ENCODE peak calls at places on chromosomes 12 and 14, in eight cellular contexts. G, S, L, E, A, F, P and J are unnamed samples.

GRCh38 chr14:106556665-106557289 is 1030.4 kb downstream of the TMEM121 start:
- DNase-seq in G (no peak), S (peak; percentile 5), L (no peak), E (no peak), A (peak; percentile 79), F (no peak), P (peak; percentile 68), J (peak; percentile 35)

GRCh38 chr12:63319936-63320633 is 169.1 kb upstream of the AVPR1A start:
- DNase-seq in G (no peak), S (no peak), L (peak; percentile 92), E (no peak), A (no peak), F (no peak), P (peak; percentile 57), J (no peak)

GRCh38 chr12:47964102-47964723 is 817 bp downstream of the TMEM106C start:
- DNase-seq in G (peak; percentile 62), S (peak; percentile 63), L (no peak), E (no peak), A (no peak), F (peak; percentile 25), P (no peak), J (peak; percentile 34)

GRCh38 chr12:91058821-91059220 is 997 bp upstream of the KERA start:
- DNase-seq in G (no peak), S (no peak), L (peak; percentile 9), E (no peak), A (no peak), F (no peak), P (peak; percentile 7), J (no peak)

GRCh38 chr14:51139221-51139681 is 44.3 kb upstream of the TRIM9 start:
- DNase-seq in G (no peak), S (peak; percentile 33), L (peak; percentile 60), E (peak; percentile 35), A (no peak), F (no peak), P (peak; percentile 86), J (no peak)

GRCh38 chr12:6605425-6606330 is 1.5 kb downstream of the CHD4 start:
- DNase-seq in G (peak; percentile 62), S (peak; percentile 77), L (peak; percentile 37), E (no peak), A (no peak), F (no peak), P (peak; percentile 59), J (peak; percentile 36)

GRCh38 chr12:89333564-89334252 is 18.6 kb downstream of the DUSP6 start:
- DNase-seq in G (no peak), S (no peak), L (no peak), E (no peak), A (no peak), F (no peak), P (no peak), J (no peak)

GRCh38 chr14:30553311-30553989 is 5.5 kb upstream of the G2E3 start:
- DNase-seq in G (no peak), S (no peak), L (peak; percentile 78), E (no peak), A (no peak), F (no peak), P (peak; percentile 24), J (no peak)

GRCh38 chr14:34593740-34594375 is 36.1 kb downstream of the SNX6 start:
- DNase-seq in G (no peak), S (no peak), L (no peak), E (no peak), A (no peak), F (no peak), P (no peak), J (no peak)

GRCh38 chr12:92025462-92026207 is 120.0 kb downstream of the BTG1 start:
- DNase-seq in G (no peak), S (no peak), L (no peak), E (no peak), A (no peak), F (no peak), P (no peak), J (no peak)

GRCh38 chr14:36948157-36948859 is 224.1 kb downstream of the SLC25A21 start:
- DNase-seq in G (no peak), S (no peak), L (no peak), E (no peak), A (no peak), F (no peak), P (no peak), J (no peak)

GRCh38 chr14:36947362-36947761 is 225.0 kb downstream of the SLC25A21 start:
- DNase-seq in G (no peak), S (no peak), L (no peak), E (no peak), A (no peak), F (no peak), P (no peak), J (no peak)

GRCh38 chr14:36944307-36945010 is 227.9 kb downstream of the SLC25A21 start:
- DNase-seq in G (no peak), S (no peak), L (peak; percentile 65), E (no peak), A (no peak), F (no peak), P (peak; percentile 77), J (no peak)

GRCh38 chr14:36949371-36949770 is 223.0 kb downstream of the SLC25A21 start:
- DNase-seq in G (no peak), S (no peak), L (no peak), E (no peak), A (no peak), F (no peak), P (no peak), J (no peak)

DNA sequence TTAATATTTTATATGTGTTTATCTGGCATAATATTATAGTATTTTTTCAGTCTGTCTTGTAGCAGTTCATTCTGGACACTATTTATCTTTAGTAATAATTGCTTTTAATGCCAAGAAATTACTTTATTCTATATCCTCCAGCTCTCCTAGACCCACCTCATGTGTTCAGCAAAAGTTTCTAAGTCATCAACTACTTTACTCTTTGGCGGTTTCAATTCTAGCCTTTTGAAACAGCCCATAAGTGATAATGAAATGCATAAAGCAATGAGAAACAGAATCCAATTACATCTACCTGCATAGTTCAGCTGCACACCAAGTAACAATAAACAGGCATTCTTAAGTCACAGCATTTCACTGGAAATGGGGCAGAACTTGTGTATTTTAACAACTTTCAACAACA is 225.5 kb downstream of the SLC25A21 start:
- DNase-seq in G (no peak), S (no peak), L (no peak), E (no peak), A (no peak), F (no peak), P (no peak), J (no peak)
- TF ChIP-seq CTCF in G (no peak), S (no peak), L (no peak), E (no peak), A (no peak), F (no peak), P (no peak), J (no peak)

DNA sequence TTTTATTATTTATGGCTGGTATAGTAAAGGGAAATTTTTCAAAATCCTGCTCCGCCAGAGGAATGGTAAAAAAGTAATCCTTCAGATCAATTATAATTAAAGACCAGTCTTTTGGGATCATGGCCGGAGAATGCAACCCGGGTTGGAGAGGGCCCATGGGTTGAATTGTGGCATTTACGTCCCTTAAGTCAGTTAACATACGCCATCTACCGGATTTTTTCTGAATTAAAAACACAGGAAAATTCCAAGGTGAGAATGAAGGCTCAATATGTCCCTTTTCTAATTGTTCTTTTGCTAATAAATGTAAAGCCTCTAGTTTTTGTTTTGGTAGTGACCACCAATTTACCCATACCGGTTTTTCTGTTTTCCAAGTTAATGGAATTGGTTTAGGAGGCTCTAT is 602.8 kb downstream of the ALG10 start:
- DNase-seq in G (no peak), S (no peak), L (peak; percentile 20), E (no peak), A (no peak), F (peak; percentile 18), P (peak; percentile 37), J (no peak)
- TF ChIP-seq CTCF in G (peak; percentile 49), S (no peak), L (no peak), E (peak; percentile 30), A (peak; percentile 55), F (peak; percentile 57), P (peak; percentile 37), J (no peak)

GRCh38 chr12:111777345-111778045 is 10.8 kb downstream of the ALDH2 start:
- DNase-seq in G (no peak), S (no peak), L (no peak), E (peak; percentile 79), A (no peak), F (no peak), P (no peak), J (peak; percentile 44)
- TF ChIP-seq CTCF in G (no peak), S (no peak), L (no peak), E (no peak), A (no peak), F (no peak), P (no peak), J (no peak)

DNA sequence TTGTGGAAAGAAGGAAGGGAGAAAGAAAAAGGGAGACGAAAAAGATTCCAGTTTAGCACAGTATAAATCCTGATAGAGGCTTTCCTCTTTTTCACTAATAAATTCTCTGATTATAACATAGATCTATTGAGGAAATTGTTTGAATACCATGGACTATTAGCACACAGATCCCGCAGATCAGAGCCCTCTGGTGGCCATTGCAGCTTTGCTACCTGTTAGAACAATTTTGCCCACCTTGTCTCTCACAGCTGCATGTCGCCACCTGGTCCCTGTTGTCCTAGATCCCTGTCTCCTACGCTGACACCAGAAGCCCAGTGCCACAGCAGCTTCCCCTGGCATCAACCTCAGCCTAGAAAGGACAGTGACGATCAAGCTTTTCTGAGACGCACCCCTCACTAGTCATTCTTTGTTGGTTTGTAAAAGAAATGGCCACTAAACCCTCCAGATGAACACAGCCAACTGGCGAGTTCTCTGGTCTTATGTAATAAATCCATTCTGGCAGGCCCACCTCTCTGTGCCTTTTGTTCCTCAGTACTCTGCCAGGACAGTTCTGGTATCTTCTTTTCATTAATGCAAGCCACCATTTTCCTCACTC is 9.9 kb downstream of the GPHB5 start:
- DNase-seq in G (peak; percentile 80), S (no peak), L (peak; percentile 44), E (no peak), A (peak; percentile 30), F (no peak), P (peak; percentile 38), J (no peak)
- TF ChIP-seq CTCF in G (peak; percentile 91), S (no peak), L (peak; percentile 60), E (peak; percentile 74), A (peak; percentile 77), F (peak; percentile 62), P (peak; percentile 41), J (no peak)

GRCh38 chr12:57852620-57853509 is 6.3 kb upstream of the CTDSP2 start:
- DNase-seq in G (peak; percentile 90), S (peak; percentile 66), L (no peak), E (no peak), A (no peak), F (no peak), P (no peak), J (peak; percentile 51)
- TF ChIP-seq CTCF in G (peak; percentile 61), S (no peak), L (no peak), E (no peak), A (no peak), F (no peak), P (no peak), J (peak; percentile 16)

GRCh38 chr12:16076553-16076952 is 165.4 kb downstream of the DERA start:
- DNase-seq in G (peak; percentile 45), S (no peak), L (peak; percentile 63), E (peak; percentile 18), A (no peak), F (peak; percentile 33), P (peak; percentile 69), J (no peak)
- TF ChIP-seq CTCF in G (peak; percentile 77), S (no peak), L (peak; percentile 77), E (peak; percentile 79), A (peak; percentile 56), F (peak; percentile 79), P (peak; percentile 40), J (no peak)